ENCODE peak calls at places on chromosomes 16 and 17, in nine cellular contexts. K is AG09319, A is brain microvascular endothelial cell, X is endodermal cell, E is transverse colon, J is tibial nerve, O is WTC11, C is progenitor cell of endocrine pancreas, D is cardiac fibroblast. Z is an unnamed sample.

GRCh38 chr17:42845918-42846593 is 1.7 kb downstream of the AOC2 start:
- DNase-seq in K (no peak), A (no peak), X (no peak), E (no peak), J (no peak), O (no peak), C (no peak), D (no peak), Z (no peak)

GRCh38 chr17:58415371-58416055 is 1.8 kb downstream of the RNF43 start:
- DNase-seq in K (no peak), A (no peak), X (peak; percentile 80), E (peak; percentile 43), J (no peak), O (no peak), C (peak; percentile 23), D (no peak), Z (no peak)

GRCh38 chr17:78131172-78132085 is 858 bp downstream of the TMC8 start:
- DNase-seq in K (no peak), A (no peak), X (peak; percentile 81), E (peak; percentile 32), J (no peak), O (no peak), C (no peak), D (no peak), Z (peak; percentile 82)

GRCh38 chr16:28835864-28836760 is 10.0 kb downstream of the TUFM start:
- DNase-seq in K (no peak), A (no peak), X (peak; percentile 64), E (no peak), J (no peak), O (peak; percentile 21), C (no peak), D (no peak), Z (no peak)

GRCh38 chr17:45951941-45952340 is 47.1 kb upstream of the STH start:
- DNase-seq in K (no peak), A (peak; percentile 4), X (no peak), E (no peak), J (no peak), O (no peak), C (no peak), D (no peak), Z (no peak)

GRCh38 chr16:31474778-31475738 is 3.1 kb downstream of the TGFB1I1 start:
- DNase-seq in K (no peak), A (no peak), X (no peak), E (no peak), J (no peak), O (no peak), C (no peak), D (no peak), Z (no peak)

GRCh38 chr17:9217151-9218067 is 196.1 kb downstream of the NTN1 start:
- DNase-seq in K (peak; percentile 60), A (peak; percentile 43), X (peak; percentile 54), E (no peak), J (no peak), O (no peak), C (no peak), D (peak; percentile 84), Z (no peak)

GRCh38 chr16:55102077-55102476 is 171.4 kb downstream of the IRX5 start:
- DNase-seq in K (no peak), A (no peak), X (no peak), E (no peak), J (no peak), O (no peak), C (no peak), D (no peak), Z (no peak)

GRCh38 chr16:88337021-88337420 is 45.7 kb upstream of the ZNF469 start:
- DNase-seq in K (no peak), A (peak; percentile 51), X (no peak), E (no peak), J (no peak), O (no peak), C (no peak), D (peak; percentile 27), Z (no peak)

GRCh38 chr16:85602831-85603755 is 10.0 kb upstream of the GSE1 start:
- DNase-seq in K (no peak), A (no peak), X (no peak), E (no peak), J (no peak), O (no peak), C (no peak), D (no peak), Z (no peak)

GRCh38 chr16:28898266-28898665 is 20.0 kb downstream of the ATP2A1 start:
- DNase-seq in K (no peak), A (no peak), X (no peak), E (no peak), J (no peak), O (no peak), C (no peak), D (no peak), Z (no peak)

DNA sequence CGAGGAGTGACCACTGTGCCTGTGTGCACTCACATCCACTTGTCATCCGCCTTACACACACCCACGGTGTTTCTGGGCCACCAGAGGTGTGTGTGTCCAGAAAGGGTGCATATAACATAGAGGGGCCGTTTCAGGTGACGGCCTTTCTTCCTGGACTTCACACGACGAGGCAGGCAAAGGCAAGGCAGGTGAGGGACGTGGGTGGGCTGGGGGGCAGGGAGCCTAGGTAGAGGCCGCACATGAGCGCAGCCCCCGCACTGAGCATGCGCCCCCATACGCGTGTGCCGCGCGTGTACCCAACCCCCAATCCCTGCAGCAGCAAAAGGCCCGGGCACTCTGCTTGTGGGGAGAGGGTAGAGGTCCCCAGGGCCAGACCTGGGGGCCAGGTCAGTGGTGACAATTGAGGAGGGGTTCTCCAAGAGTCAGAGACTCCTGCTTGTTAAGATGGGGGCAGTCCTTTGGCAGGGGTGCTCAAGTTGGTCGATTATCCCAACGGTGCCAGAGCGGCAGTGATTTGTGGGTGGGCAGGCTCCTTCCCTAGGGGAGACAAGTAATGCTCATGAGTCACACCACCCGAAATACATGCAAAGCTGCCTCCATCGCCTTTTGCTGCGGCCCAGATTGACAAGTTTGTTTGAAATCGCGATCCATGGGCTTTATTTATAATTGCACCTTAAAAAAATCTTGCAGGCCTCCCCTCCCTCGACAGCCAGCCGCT is 972 bp upstream of the GIT1 start:
- DNase-seq in K (no peak), A (no peak), X (no peak), E (peak; percentile 18), J (no peak), O (no peak), C (no peak), D (peak; percentile 69), Z (peak; percentile 89)
- TF ChIP-seq CTCF in K (no peak), A (no peak), X (no peak), E (no peak), J (no peak), O (no peak), C (no peak), D (no peak), Z (no peak)

DNA sequence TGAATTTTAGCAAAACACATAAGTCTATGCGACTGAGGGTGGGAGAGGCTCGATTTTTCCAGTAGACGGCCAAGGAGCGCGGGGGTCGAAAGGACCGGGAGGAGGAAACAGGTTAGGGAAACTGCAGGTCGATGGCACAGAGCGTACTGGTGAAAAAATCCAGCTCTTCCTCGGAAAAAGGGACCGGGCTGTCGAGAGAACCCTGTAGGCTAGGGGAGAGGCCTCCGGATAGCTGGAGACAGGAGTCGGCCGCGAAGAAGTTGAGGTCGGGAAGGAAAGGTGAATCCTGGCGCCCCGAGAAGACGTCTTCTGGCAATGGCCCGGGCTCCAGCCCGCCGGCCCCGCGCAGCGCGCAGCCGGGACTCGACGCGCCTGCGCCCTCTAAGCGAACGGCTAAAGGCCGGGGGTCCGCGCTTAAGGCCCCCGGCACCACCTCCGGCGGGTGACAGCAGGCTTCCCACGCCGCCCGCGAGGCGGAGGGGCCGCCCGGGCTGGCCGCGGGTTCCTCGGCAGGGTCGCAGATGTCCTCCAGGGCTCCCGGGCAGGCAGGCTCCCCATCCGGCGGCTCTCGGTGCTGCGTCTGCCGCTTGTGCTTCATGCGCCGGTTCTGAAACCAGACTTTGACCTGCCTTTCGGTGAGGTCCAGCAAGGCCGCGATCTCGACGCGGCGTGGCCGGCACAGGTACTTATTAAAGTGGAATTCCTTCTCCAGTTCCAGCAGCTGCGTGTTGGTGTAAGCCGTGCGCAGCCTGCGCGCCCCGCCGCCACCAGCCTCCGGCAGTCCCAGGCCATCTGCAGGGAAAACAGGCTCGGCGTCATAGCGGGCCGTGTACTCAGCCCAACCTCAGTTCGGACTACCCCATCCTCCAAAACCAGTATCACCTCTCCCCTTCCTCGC is 1.7 kb downstream of the HOXB2 start:
- DNase-seq in K (no peak), A (peak; percentile 4), X (peak; percentile 93), E (peak; percentile 57), J (no peak), O (peak; percentile 56), C (peak; percentile 39), D (peak; percentile 77), Z (no peak)
- TF ChIP-seq CTCF in K (no peak), A (no peak), X (peak; percentile 64), E (peak; percentile 39), J (peak; percentile 11), O (no peak), C (peak; percentile 43), D (no peak), Z (peak; percentile 29)

GRCh38 chr17:15479697-15480096 is 12.3 kb upstream of the CDRT4 start:
- DNase-seq in K (no peak), A (no peak), X (no peak), E (no peak), J (no peak), O (no peak), C (no peak), D (no peak), Z (no peak)

GRCh38 chr17:15478845-15479244 is 11.4 kb upstream of the CDRT4 start:
- DNase-seq in K (no peak), A (no peak), X (no peak), E (no peak), J (no peak), O (no peak), C (no peak), D (no peak), Z (no peak)

GRCh38 chr17:15482476-15482875 is 15.1 kb upstream of the CDRT4 start:
- DNase-seq in K (no peak), A (no peak), X (no peak), E (no peak), J (no peak), O (no peak), C (no peak), D (no peak), Z (no peak)

GRCh38 chr17:15483416-15483815 is 16.0 kb upstream of the CDRT4 start:
- DNase-seq in K (no peak), A (no peak), X (no peak), E (no peak), J (no peak), O (no peak), C (no peak), D (no peak), Z (no peak)

GRCh38 chr17:15480209-15480608 is 12.8 kb upstream of the CDRT4 start:
- DNase-seq in K (no peak), A (no peak), X (no peak), E (no peak), J (no peak), O (no peak), C (no peak), D (no peak), Z (no peak)
- TF ChIP-seq CTCF in K (no peak), A (no peak), X (no peak), E (no peak), J (no peak), O (no peak), C (no peak), D (no peak), Z (no peak)

DNA sequence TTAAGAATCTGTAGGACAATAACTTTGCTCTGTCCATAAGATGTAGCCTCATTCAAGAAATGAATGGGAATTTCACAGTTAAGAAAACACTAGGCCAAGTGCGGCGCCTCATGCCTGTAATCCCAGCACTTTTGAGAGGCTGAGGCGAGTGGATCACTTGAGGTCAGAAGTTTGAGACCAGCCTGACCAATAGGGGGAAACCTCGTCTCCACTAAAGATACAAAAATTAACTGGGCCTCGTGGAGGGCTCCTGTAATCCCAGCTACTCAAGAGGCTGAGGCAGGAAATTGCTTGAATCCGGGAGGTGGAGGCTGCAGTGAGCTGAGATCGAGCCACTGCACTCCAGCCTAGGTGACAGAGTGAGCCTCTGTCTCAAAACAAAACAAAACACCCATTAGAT is 19.9 kb upstream of the RSL1D1 start:
- DNase-seq in K (no peak), A (peak; percentile 23), X (peak; percentile 79), E (no peak), J (no peak), O (peak; percentile 28), C (no peak), D (peak; percentile 56), Z (no peak)
- TF ChIP-seq CTCF in K (peak; percentile 10), A (peak; percentile 29), X (peak; percentile 57), E (no peak), J (no peak), O (no peak), C (peak; percentile 13), D (peak; percentile 18), Z (peak; percentile 55)

Z was measured in chondrocyte.